ENCODE peak calls at places on chromosomes 3 and 15, in ten cellular contexts. U is epithelial cell of proximal tubule, W is kidney, C is AG10803, Q is breast epithelium, J is HCT116, I is tibial nerve, K is psoas muscle, M is mucosa of descending colon, F is uterus. B is an unnamed sample.

GRCh38 chr15:33026614-33027013 is 167.9 kb downstream of the FMN1 start:
- DNase-seq in U (no peak), W (no peak), C (no peak), Q (peak; percentile 37), J (no peak), I (no peak), K (no peak), M (no peak), F (no peak), B (no peak)

GRCh38 chr3:174216019-174216418 is 643.1 kb upstream of the NAALADL2 start:
- DNase-seq in U (no peak), W (no peak), C (no peak), Q (no peak), J (no peak), I (no peak), K (no peak), M (no peak), F (no peak), B (no peak)

GRCh38 chr3:145899229-145899628 is 261.8 kb downstream of the PLOD2 start:
- DNase-seq in U (no peak), W (no peak), C (no peak), Q (no peak), J (no peak), I (no peak), K (no peak), M (no peak), F (no peak), B (no peak)

GRCh38 chr3:146493221-146493620 is 23.9 kb upstream of the PLSCR2 start:
- DNase-seq in U (no peak), W (no peak), C (no peak), Q (no peak), J (no peak), I (no peak), K (no peak), M (no peak), F (no peak), B (no peak)

GRCh38 chr15:58988011-58988785 is 735 bp downstream of the RNF111 start:
- DNase-seq in U (peak; percentile 22), W (peak; percentile 91), C (peak; percentile 26), Q (no peak), J (no peak), I (peak; percentile 43), K (peak; percentile 74), M (peak; percentile 81), F (peak; percentile 62), B (peak; percentile 72)

GRCh38 chr3:8733332-8734094 is at the start of gene CAV3:
- DNase-seq in U (no peak), W (no peak), C (no peak), Q (no peak), J (no peak), I (no peak), K (peak; percentile 63), M (no peak), F (no peak), B (no peak)

GRCh38 chr3:66450389-66451022 is 50.3 kb downstream of the LRIG1 start:
- DNase-seq in U (no peak), W (no peak), C (peak; percentile 72), Q (peak; percentile 84), J (no peak), I (peak; percentile 37), K (peak; percentile 49), M (no peak), F (peak; percentile 85), B (no peak)

GRCh38 chr15:65421360-65422215 is 1.2 kb downstream of the IGDCC4 start:
- DNase-seq in U (no peak), W (no peak), C (peak; percentile 47), Q (peak; percentile 27), J (no peak), I (no peak), K (peak; percentile 65), M (peak; percentile 47), F (peak; percentile 33), B (no peak)

GRCh38 chr3:177197934-177198484 is 727 bp upstream of the TBL1XR1 start:
- DNase-seq in U (no peak), W (no peak), C (no peak), Q (no peak), J (no peak), I (no peak), K (no peak), M (no peak), F (no peak), B (no peak)

GRCh38 chr15:60121845-60122244 is 117.7 kb downstream of the FOXB1 start:
- DNase-seq in U (no peak), W (no peak), C (no peak), Q (no peak), J (no peak), I (no peak), K (no peak), M (no peak), F (no peak), B (no peak)

GRCh38 chr3:132343018-132343612 is 25.9 kb downstream of the ACP3 start:
- DNase-seq in U (no peak), W (no peak), C (peak; percentile 52), Q (no peak), J (peak; percentile 50), I (no peak), K (no peak), M (no peak), F (peak; percentile 39), B (peak; percentile 34)

GRCh38 chr15:63191895-63192603 is 2.6 kb downstream of the RAB8B start:
- DNase-seq in U (no peak), W (no peak), C (no peak), Q (no peak), J (no peak), I (no peak), K (no peak), M (no peak), F (no peak), B (peak; percentile 43)

GRCh38 chr15:63189955-63190691 is 717 bp downstream of the RAB8B start:
- DNase-seq in U (no peak), W (no peak), C (no peak), Q (no peak), J (no peak), I (no peak), K (no peak), M (no peak), F (no peak), B (no peak)

GRCh38 chr15:63188937-63189871 is at the start of gene RAB8B:
- DNase-seq in U (no peak), W (peak; percentile 99), C (peak; percentile 95), Q (peak; percentile 97), J (peak; percentile 81), I (peak; percentile 99), K (peak; percentile 100), M (peak; percentile 99), F (peak; percentile 99), B (peak; percentile 95)

GRCh38 chr15:63192604-63193206 is 3.3 kb downstream of the RAB8B start:
- DNase-seq in U (no peak), W (no peak), C (no peak), Q (peak; percentile 6), J (no peak), I (no peak), K (no peak), M (no peak), F (no peak), B (no peak)

DNA sequence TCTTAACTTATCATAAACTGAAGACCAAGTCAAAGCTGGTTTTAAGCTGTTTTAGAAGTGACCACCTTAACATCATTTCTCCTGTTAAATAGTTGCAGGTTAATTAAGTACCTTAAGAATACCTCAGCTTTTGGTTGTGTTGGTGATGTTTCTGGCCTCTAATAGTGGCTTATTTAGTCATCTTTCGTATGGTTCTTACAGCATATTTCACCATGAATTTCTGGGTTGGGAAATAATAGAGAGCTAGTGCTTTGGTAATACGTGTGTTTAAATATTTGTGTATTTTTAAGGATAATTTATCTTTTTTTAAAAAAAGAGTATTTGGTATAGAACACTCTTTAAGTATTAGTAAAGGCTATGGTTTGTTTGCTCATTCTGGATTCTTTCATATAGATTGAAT is 1.6 kb downstream of the RAB8B start:
- DNase-seq in U (no peak), W (no peak), C (no peak), Q (no peak), J (no peak), I (no peak), K (no peak), M (no peak), F (no peak), B (no peak)
- H3K4me3 ChIP-seq in U (peak overlapping the region; percentile 85), W (peak overlapping the region; percentile 34), C (peak overlapping the region; percentile 90), Q (peak overlapping the region; percentile 80), J (no peak overlapping the region), I (peak overlapping the region; percentile 85), K (peak overlapping the region; percentile 74), M (no peak overlapping the region), F (peak overlapping the region; percentile 80), B (no peak overlapping the region)

DNA sequence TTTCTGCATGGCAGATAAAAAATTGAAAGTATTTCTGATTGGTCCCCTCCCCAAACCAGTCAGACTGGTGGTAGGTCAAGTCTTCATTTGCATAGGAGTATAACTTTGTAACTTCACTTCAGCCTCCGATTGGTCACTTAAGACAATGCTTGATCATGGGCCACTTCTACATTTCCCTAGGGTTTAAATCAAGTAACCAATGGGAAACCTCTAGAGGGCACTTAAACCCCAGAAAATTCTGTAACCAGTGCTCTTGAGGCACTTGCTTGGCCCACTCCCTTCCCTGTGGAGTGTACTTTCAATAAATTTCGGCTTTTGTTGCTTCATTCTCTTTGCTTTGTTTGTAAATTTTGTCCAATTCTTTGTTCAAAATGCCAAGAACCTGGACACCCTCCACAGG is 225.5 kb downstream of the ARPP21 start:
- DNase-seq in U (no peak), W (no peak), C (no peak), Q (no peak), J (no peak), I (no peak), K (no peak), M (no peak), F (no peak), B (no peak)
- TF ChIP-seq CTCF in U (no peak), W (no peak), C (no peak), Q (no peak), J (no peak), I (no peak), K (no peak), M (no peak), F (no peak), B (no peak)

DNA sequence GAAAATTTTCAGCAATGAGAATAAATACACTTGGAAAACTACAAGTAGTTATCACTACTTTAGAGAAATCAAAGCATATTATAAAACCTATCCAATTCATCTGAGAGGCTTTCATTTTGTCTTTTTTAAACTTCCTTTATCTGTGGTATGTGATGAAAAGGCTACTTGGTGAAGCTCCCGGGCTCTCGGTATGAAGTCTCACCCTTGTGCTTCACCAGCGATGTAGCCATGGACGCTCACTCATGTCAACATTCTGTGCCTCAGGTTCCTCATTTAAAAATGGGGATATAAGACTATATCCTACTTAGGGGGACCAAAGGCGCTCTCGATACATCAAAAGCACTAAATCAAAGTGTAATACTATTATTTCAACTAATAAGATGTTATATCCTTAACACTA is 14.9 kb downstream of the SATB1 start:
- DNase-seq in U (no peak), W (no peak), C (no peak), Q (no peak), J (no peak), I (no peak), K (no peak), M (no peak), F (no peak), B (no peak)
- H3K4me3 ChIP-seq in U (no peak overlapping the region), W (no peak overlapping the region), C (no peak overlapping the region), Q (no peak overlapping the region), J (no peak overlapping the region), I (no peak overlapping the region), K (no peak overlapping the region), M (no peak overlapping the region), F (no peak overlapping the region), B (no peak overlapping the region)

DNA sequence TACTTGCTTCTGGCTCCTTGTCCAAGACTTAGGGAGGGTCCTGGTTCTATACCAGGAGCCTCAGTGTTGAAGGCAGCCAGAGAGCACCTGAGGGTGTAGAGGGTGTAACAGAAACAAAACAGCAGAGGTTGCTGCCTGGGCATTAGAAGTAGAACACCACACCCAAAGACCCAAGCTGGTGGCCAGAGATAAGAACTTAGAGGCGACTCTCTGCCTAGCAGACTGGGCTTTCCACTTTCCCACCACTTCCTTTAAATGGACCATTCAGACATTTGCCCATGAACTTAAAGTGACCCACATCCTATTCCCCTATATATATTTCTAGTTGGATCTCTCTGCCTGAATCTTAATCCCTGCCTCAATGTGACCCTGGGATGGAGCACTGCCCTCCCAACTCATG is 189.8 kb downstream of the KLF13 start:
- DNase-seq in U (no peak), W (no peak), C (no peak), Q (no peak), J (no peak), I (no peak), K (no peak), M (no peak), F (no peak), B (no peak)
- TF ChIP-seq CTCF in U (no peak), W (no peak), C (no peak), Q (no peak), J (no peak), I (no peak), K (no peak), M (no peak), F (no peak), B (no peak)